ENCODE peak calls at places on chromosomes 3 and 15, in four cellular contexts. I is K562, X is HL-60, Q is GM12878. Z is an unnamed sample.

GRCh38 chr3:79162653-79163052 is 605.1 kb downstream of the ROBO1 start:
- DNase-seq in I (no peak), X (no peak), Q (no peak), Z (no peak)

GRCh38 chr3:73552700-73553099 is 72.0 kb downstream of the PDZRN3 start:
- DNase-seq in I (no peak), X (no peak), Q (no peak), Z (no peak)

GRCh38 chr3:10437995-10438901 is 67.1 kb downstream of the ATP2B2 start:
- DNase-seq in I (peak), X (no peak), Q (no peak), Z (no peak)

GRCh38 chr3:13654330-13655073 is 105.6 kb downstream of the FBLN2 start:
- DNase-seq in I (peak), X (no peak), Q (no peak), Z (no peak)

GRCh38 chr3:197858598-197858997 is 67.5 kb downstream of the LRCH3 start:
- DNase-seq in I (no peak), X (no peak), Q (no peak), Z (no peak)

GRCh38 chr15:82146990-82147461 is 101.2 kb upstream of the MEX3B start:
- DNase-seq in I (peak), X (no peak), Q (no peak), Z (no peak)

GRCh38 chr3:151931171-151931570 is 57.7 kb downstream of the SUCNR1 start:
- DNase-seq in I (no peak), X (no peak), Q (no peak), Z (no peak)

GRCh38 chr3:168187233-168187632 is 91.5 kb upstream of the GOLIM4 start:
- DNase-seq in I (no peak), X (no peak), Q (no peak), Z (no peak)

GRCh38 chr3:114093596-114093995 is 37.1 kb downstream of the QTRT2 start:
- DNase-seq in I (no peak), X (peak), Q (no peak), Z (no peak)

GRCh38 chr15:81189583-81190283 is 6.9 kb upstream of the IL16 start:
- DNase-seq in I (no peak), X (no peak), Q (no peak), Z (no peak)

GRCh38 chr15:45179221-45179985 is 8.4 kb downstream of the SHF start:
- DNase-seq in I (peak), X (no peak), Q (no peak), Z (no peak)

GRCh38 chr3:163939926-163940325 is 1138.4 kb downstream of the SI start:
- DNase-seq in I (no peak), X (no peak), Q (no peak), Z (no peak)

GRCh38 chr3:151625057-151625456 is 108.7 kb upstream of the AADACL2 start:
- DNase-seq in I (no peak), X (no peak), Q (no peak), Z (no peak)

GRCh38 chr3:10621749-10622148 is 116.4 kb upstream of the ATP2B2 start:
- DNase-seq in I (no peak), X (no peak), Q (no peak), Z (no peak)

GRCh38 chr3:125651246-125651645 is 55.9 kb upstream of the OSBPL11 start:
- DNase-seq in I (no peak), X (no peak), Q (no peak), Z (no peak)

GRCh38 chr15:85689729-85690128 is 105.0 kb downstream of the KLHL25 start:
- DNase-seq in I (no peak), X (peak), Q (peak), Z (no peak)

GRCh38 chr3:14988988-14989394 is 41.6 kb downstream of the NR2C2 start:
- DNase-seq in I (peak), X (no peak), Q (peak), Z (peak)

GRCh38 chr3:44445786-44446185 is 31.7 kb downstream of the ZNF445 start:
- DNase-seq in I (no peak), X (no peak), Q (no peak), Z (no peak)

GRCh38 chr3:163785693-163786092 is 1292.6 kb downstream of the SI start:
- DNase-seq in I (no peak), X (no peak), Q (no peak), Z (no peak)

GRCh38 chr15:66883322-66883911 is 181.4 kb downstream of the SMAD6 start:
- DNase-seq in I (peak), X (no peak), Q (no peak), Z (no peak)

GRCh38 chr3:52055537-52056351 is 627 bp downstream of the DUSP7 start:
- DNase-seq in I (peak), X (peak), Q (no peak), Z (peak)

GRCh38 chr3:56048333-56048732 is 419.9 kb downstream of the ERC2 start:
- DNase-seq in I (no peak), X (no peak), Q (no peak), Z (no peak)

DNA sequence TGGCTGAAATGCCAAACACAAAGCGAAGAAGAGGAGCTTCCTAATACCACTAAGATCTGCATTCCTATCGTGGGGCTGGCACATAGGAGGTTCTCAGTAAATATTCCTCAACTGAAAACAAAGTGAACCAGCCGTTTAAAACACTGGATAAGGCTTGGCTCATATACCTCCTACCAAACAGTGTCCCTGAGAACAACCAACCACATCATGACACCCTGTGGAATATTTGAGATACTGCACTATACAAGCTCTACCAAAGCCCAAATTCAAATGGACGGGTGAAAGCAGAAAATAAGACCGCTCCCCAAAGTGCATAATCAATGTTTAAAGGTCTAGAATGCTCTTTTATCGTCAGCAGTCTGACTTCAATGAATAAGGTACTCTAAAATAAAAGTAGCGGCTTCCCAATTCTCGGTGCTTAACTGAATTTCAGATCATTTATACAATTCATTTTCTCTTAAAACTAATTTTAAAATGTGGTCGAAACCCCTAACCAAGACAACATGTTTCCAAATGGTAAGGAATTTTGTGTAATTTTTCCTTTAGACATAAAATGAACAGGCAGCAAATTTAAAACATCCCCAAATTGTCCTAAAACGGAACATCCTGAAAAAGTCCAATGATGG is 425.8 kb downstream of the ERC2 start:
- DNase-seq in I (peak), X (no peak), Q (no peak), Z (no peak)
- TF ChIP-seq POLR2AphosphoS5 in I (no peak), X (no peak), Q (no peak), Z (no peak)

GRCh38 chr15:68177747-68178146 is 27.4 kb downstream of the CALML4 start:
- DNase-seq in I (no peak), X (no peak), Q (no peak), Z (no peak)
- TF ChIP-seq SPI1 in I (no peak), X (no peak), Q (no peak), Z (no peak)

DNA sequence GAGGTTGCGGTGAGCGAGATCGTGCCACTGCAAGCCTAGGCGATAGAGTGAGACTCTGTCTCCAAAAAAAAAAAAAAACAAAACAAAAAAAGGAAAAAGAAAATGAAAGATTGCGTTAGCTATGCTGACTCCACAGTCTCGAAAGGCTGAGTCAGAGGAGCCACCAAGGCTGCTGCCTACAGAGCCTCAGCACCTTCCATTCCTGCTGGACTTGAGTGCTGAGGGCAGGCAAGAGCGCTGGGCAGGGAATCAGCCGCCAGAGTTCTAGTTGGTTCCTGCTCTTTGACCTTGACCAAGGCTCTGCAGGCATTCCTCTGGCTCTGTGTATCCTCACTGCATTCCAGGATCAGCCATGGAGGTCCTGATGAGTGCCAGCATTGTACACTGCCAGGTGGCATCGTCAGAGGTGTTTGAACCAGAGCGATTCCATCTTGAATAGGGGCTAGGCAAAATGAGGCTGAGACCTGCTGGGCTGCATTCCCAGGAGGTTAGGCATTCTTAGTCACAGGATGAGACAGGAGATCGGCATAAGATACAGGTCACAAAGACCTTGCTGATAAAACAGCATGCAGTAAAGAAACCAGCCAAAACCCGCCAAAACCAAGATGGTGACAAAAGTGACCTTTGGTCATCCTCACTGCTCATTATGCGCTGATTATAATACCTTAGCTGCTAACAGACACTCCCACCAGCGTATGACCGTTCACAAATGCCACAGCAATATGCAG is 5.9 kb downstream of the MESP2 start:
- DNase-seq in I (no peak), X (no peak), Q (no peak), Z (no peak)
- TF ChIP-seq POLR2AphosphoS5 in I (no peak), X (no peak), Q (no peak), Z (no peak)

DNA sequence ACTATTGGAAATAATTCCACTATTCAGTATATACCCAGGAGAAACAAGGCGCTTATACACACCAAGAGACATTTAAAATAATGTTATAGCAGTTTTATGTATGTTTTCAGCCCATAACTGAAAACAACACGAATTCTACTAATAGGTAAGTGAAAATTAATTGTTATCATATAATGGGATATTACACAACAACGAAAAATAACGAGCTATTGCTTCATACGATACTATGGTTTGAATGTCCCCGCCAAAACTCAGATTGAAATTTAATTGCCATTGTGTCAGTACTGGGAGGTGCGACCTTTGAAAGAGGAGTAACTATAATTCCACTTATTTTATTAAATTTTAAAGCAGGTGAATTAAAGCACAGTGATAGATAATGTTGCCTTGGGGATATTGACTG is 4.0 kb upstream of the CSRNP1 start:
- DNase-seq in I (no peak), X (no peak), Q (no peak), Z (no peak)
- TF ChIP-seq SPI1 in I (no peak), X (no peak), Q (no peak), Z (no peak)

DNA sequence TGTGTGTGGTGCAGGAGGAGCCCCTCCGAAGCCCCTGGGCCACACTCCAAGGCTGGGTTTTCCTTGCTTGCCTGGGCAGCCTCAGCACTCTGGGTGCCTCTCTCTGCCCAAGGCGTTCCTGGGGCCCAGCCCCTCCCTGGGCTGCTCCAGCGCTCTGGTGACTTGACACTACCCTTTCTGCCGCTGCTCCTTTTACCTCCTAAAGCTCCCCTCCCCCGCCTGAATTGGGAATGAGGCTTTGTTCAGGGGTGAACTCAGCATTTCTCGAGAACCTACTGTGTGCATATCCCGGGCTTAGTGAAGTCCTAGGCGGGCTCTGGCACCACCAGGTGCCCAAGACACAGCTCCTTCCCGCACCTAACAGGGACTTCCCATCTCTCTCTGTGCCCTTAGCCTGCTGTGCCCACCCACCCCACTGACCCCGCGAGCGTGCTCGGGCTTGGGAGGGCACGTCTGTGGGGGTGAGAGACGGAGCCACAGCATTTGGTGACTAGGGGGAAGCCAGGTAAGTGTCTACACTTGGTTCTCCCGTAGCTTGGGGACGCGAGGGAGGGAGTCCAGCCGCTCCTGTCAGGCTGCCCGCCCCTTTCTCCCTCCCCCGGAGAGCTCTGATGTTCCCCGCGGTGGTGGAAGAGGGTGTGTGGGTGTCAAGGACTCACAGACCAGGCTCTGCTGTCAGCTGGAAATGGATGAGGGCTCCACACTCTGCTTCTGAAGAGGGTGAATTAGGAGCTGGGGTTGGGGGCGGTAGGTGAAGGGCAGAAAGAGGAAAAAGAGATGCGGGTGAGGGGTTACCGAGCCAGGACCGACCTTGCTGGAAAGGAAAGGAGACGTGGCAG is 1.1 kb upstream of the BAHD1 start:
- DNase-seq in I (peak), X (peak), Q (no peak), Z (no peak)
- TF ChIP-seq POLR2AphosphoS5 in I (no peak), X (no peak), Q (no peak), Z (no peak)

DNA sequence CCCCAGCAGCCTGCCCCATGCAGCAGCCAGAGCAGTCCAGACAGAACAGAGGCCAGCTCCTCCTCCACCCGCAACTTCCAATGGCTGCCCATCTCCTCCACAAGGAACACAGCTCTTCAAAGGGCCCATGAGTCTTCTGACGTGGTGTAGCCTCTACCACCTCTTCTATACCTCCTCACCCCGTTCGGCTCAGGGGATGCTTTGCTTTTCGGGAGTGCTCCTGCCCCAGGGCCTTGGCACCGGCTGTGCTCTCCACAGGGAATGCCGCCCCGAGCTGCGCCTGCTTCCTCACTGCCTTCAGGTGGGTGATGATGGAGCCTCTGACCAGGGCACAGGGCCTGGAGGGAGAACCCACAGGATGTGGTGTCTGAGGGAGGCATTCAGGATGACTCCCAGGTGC is 14.6 kb downstream of the DNAJB8 start:
- DNase-seq in I (no peak), X (no peak), Q (no peak), Z (no peak)
- TF ChIP-seq SPI1 in I (no peak), X (no peak), Q (no peak), Z (no peak)

DNA sequence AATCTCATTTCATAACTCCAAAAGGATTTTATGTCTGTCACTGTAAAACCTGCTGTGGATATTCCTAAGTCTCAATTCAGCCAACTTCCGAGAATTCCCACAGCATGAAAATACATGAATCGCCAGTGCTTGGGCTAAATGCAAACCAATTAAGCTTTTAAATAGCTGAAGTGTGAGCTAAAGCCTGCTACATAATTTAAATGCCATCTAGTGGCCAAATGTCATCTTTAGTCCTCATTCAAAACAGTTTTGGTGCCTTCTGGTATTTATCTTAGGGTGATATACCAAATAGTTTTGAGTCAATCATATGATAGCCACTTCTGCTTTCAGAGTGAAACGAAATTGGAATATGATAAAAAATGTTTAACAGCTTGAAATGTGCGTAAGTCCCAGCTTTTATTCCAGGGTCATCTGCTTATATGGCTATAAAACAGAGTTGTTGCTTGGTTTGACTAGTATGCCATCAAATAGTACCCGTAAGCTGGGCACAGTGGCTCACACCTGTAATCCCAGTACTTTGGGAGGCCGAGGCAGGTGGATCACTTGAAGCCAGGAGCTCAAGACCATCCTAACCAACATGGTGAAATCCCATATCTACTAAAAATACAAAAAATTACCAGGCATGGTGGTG is 41.8 kb upstream of the CCNL1 start:
- DNase-seq in I (peak), X (peak), Q (no peak), Z (peak)
- TF ChIP-seq POLR2AphosphoS5 in I (no peak), X (no peak), Q (no peak), Z (no peak)

GRCh38 chr15:100292010-100292409 is 49.8 kb downstream of the ADAMTS17 start:
- DNase-seq in I (no peak), X (no peak), Q (no peak), Z (no peak)
- TF ChIP-seq SPI1 in I (no peak), X (no peak), Q (no peak), Z (no peak)

Z was measured in GM12891.